ENCODE peak calls at places on chromosomes 4 and X, in seven cellular contexts. S, D, R, J, A, F and G are unnamed samples.

GRCh38 chrX:137926090-137926489 is 360.2 kb downstream of the ZIC3 start:
- DNase-seq in S (no peak), D (no peak), R (no peak), J (no peak), A (no peak), F (peak), G (peak)

GRCh38 chr4:154231796-154232478 is 259.7 kb downstream of the DCHS2 start:
- DNase-seq in S (no peak), D (no peak), R (peak), J (no peak), A (no peak), F (no peak), G (no peak)

GRCh38 chrX:42673411-42673810 is 104.6 kb downstream of the PPP1R2C start:
- DNase-seq in S (no peak), D (no peak), R (no peak), J (no peak), A (no peak), F (no peak), G (no peak)

GRCh38 chrX:119516157-119516702 is 48.0 kb downstream of the SLC25A5 start:
- DNase-seq in S (peak), D (no peak), R (peak), J (no peak), A (peak), F (peak), G (peak)

GRCh38 chr4:6229095-6229494 is 28.7 kb upstream of the JAKMIP1 start:
- DNase-seq in S (no peak), D (no peak), R (no peak), J (no peak), A (no peak), F (no peak), G (no peak)

GRCh38 chrX:40326186-40326965 is 228.6 kb upstream of the BCOR start:
- DNase-seq in S (no peak), D (no peak), R (peak), J (no peak), A (no peak), F (no peak), G (no peak)

GRCh38 chr4:40193018-40193571 is 3.7 kb upstream of the RHOH start:
- DNase-seq in S (no peak), D (no peak), R (no peak), J (no peak), A (no peak), F (peak), G (no peak)

GRCh38 chr4:104615926-104616325 is 121.2 kb upstream of the CXXC4 start:
- DNase-seq in S (no peak), D (no peak), R (no peak), J (no peak), A (no peak), F (no peak), G (no peak)

GRCh38 chrX:132016628-132017430 is 6.3 kb upstream of the STK26 start:
- DNase-seq in S (no peak), D (no peak), R (no peak), J (no peak), A (no peak), F (no peak), G (no peak)

GRCh38 chr4:102420563-102421221 is 75.4 kb upstream of the SLC39A8 start:
- DNase-seq in S (no peak), D (no peak), R (peak), J (no peak), A (no peak), F (peak), G (peak)

GRCh38 chr4:169314906-169315305 is 44.1 kb upstream of the SH3RF1 start:
- DNase-seq in S (no peak), D (peak), R (peak), J (no peak), A (no peak), F (peak), G (no peak)

GRCh38 chrX:96770315-96770714 is 85.7 kb downstream of the DIAPH2 start:
- DNase-seq in S (no peak), D (no peak), R (peak), J (no peak), A (no peak), F (no peak), G (peak)

GRCh38 chr4:182928061-182928460 is 10.9 kb upstream of the DCTD start:
- DNase-seq in S (no peak), D (no peak), R (no peak), J (no peak), A (no peak), F (no peak), G (peak)

GRCh38 chr4:54225671-54226398 is 3.3 kb upstream of the PDGFRA start:
- DNase-seq in S (no peak), D (peak), R (peak), J (no peak), A (no peak), F (no peak), G (no peak)

GRCh38 chr4:17494258-17494657 is 17.6 kb downstream of the QDPR start:
- DNase-seq in S (no peak), D (no peak), R (peak), J (no peak), A (no peak), F (no peak), G (peak)

GRCh38 chr4:127203561-127204260 is 429.0 kb upstream of the INTU start:
- DNase-seq in S (peak), D (no peak), R (peak), J (no peak), A (no peak), F (no peak), G (no peak)

GRCh38 chr4:1246111-1246881 is 2.6 kb downstream of the CTBP1 start:
- DNase-seq in S (no peak), D (peak), R (peak), J (peak), A (no peak), F (peak), G (no peak)

GRCh38 chrX:7132335-7133035 is 15.0 kb upstream of the STS start:
- DNase-seq in S (peak), D (peak), R (peak), J (peak), A (no peak), F (peak), G (peak)

GRCh38 chrX:150504399-150505186 is 63.8 kb upstream of the MTM1 start:
- DNase-seq in S (no peak), D (no peak), R (peak), J (no peak), A (no peak), F (no peak), G (no peak)

GRCh38 chr4:113919611-113920010 is 59.8 kb downstream of the ARSJ start:
- DNase-seq in S (no peak), D (no peak), R (peak), J (no peak), A (no peak), F (no peak), G (no peak)

GRCh38 chr4:134650461-134650860 is 448.9 kb upstream of the PABPC4L start:
- DNase-seq in S (no peak), D (no peak), R (no peak), J (no peak), A (no peak), F (no peak), G (no peak)

GRCh38 chr4:38753021-38753806 is 29.6 kb downstream of the TLR10 start:
- DNase-seq in S (peak), D (peak), R (peak), J (peak), A (peak), F (no peak), G (peak)

GRCh38 chr4:25818293-25819240 is 44.2 kb downstream of the SEL1L3 start:
- DNase-seq in S (no peak), D (no peak), R (peak), J (no peak), A (no peak), F (no peak), G (no peak)

GRCh38 chr4:98794565-98795205 is 134.2 kb downstream of the EIF4E start:
- DNase-seq in S (no peak), D (no peak), R (peak), J (no peak), A (no peak), F (no peak), G (peak)

GRCh38 chrX:78102100-78102499 is 1.9 kb upstream of the PGK1 start:
- DNase-seq in S (no peak), D (no peak), R (no peak), J (no peak), A (no peak), F (no peak), G (peak)

GRCh38 chrX:154036513-154036912 is 16.8 kb upstream of the IRAK1 start:
- DNase-seq in S (no peak), D (no peak), R (no peak), J (no peak), A (no peak), F (no peak), G (no peak)

GRCh38 chr4:117786566-117786965 is 247.7 kb upstream of the NDST3 start:
- DNase-seq in S (no peak), D (no peak), R (no peak), J (no peak), A (no peak), F (no peak), G (no peak)

GRCh38 chr4:98773638-98774037 is 115.2 kb upstream of the TSPAN5 start:
- DNase-seq in S (no peak), D (no peak), R (no peak), J (no peak), A (no peak), F (no peak), G (no peak)

GRCh38 chrX:97238632-97239031 is 354.9 kb downstream of the RPA4 start:
- DNase-seq in S (no peak), D (no peak), R (no peak), J (no peak), A (no peak), F (no peak), G (no peak)

GRCh38 chrX:45771114-45771513 is 570.4 kb upstream of the DIPK2B start:
- DNase-seq in S (peak), D (no peak), R (peak), J (no peak), A (peak), F (no peak), G (peak)

GRCh38 chrX:153989971-153990655 is 17.6 kb downstream of the TMEM187 start:
- DNase-seq in S (no peak), D (no peak), R (no peak), J (no peak), A (no peak), F (no peak), G (no peak)

GRCh38 chr4:82372502-82372873 is 1.3 kb downstream of the HNRNPD start:
- DNase-seq in S (no peak), D (no peak), R (peak), J (no peak), A (no peak), F (peak), G (peak)

GRCh38 chr4:150875367-150875766 is 139.7 kb downstream of the LRBA start:
- DNase-seq in S (no peak), D (no peak), R (no peak), J (no peak), A (no peak), F (no peak), G (no peak)

GRCh38 chr4:82706349-82707000 is 92.1 kb downstream of the SCD5 start:
- DNase-seq in S (no peak), D (no peak), R (peak), J (no peak), A (no peak), F (no peak), G (no peak)

GRCh38 chrX:21934414-21934813 is 6.1 kb upstream of the SMS start:
- DNase-seq in S (no peak), D (no peak), R (no peak), J (no peak), A (no peak), F (no peak), G (no peak)

GRCh38 chr4:145842224-145842887 is 96.3 kb downstream of the ZNF827 start:
- DNase-seq in S (no peak), D (no peak), R (no peak), J (no peak), A (no peak), F (no peak), G (no peak)

GRCh38 chr4:3442460-3442958 is 741 bp downstream of the HGFAC start:
- DNase-seq in S (no peak), D (peak), R (no peak), J (no peak), A (no peak), F (no peak), G (no peak)

GRCh38 chr4:165609653-165610052 is 230.8 kb downstream of the CPE start:
- DNase-seq in S (no peak), D (no peak), R (no peak), J (no peak), A (no peak), F (no peak), G (no peak)